ENCODE peak calls at places on chromosome 9, in nine cellular contexts. I, Z, E, S, C, X, K, B and G are unnamed samples.

GRCh38 chr9:137423810-137424291 is 658 bp downstream of the NOXA1 start:
- DNase-seq in X (no peak), Z (no peak), E (peak; percentile 48), S (peak; percentile 62), K (no peak), B (no peak), I (no peak), C (peak; percentile 82), G (no peak)

GRCh38 chr9:112836394-112836793 is 54.3 kb downstream of the SLC46A2 start:
- DNase-seq in B (no peak), Z (no peak), K (no peak), S (peak; percentile 82), E (no peak), X (no peak), I (no peak), C (no peak), G (no peak)

GRCh38 chr9:114779352-114779845 is 26.4 kb downstream of the TNFSF15 start:
- DNase-seq in E (no peak), Z (peak; percentile 27), K (no peak), X (no peak), B (no peak), S (peak; percentile 95), C (no peak), I (no peak), G (no peak)

GRCh38 chr9:98255064-98255577 is 328 bp downstream of the TBC1D2 start:
- DNase-seq in E (peak; percentile 27), C (peak; percentile 67), I (peak; percentile 73), X (peak; percentile 22), Z (no peak), S (peak; percentile 50), K (no peak), B (no peak), G (no peak)

GRCh38 chr9:28882528-28882927 is 1309.2 kb upstream of the C9orf72 start:
- DNase-seq in C (no peak), S (no peak), B (no peak), Z (no peak), E (no peak), K (no peak), X (no peak), I (no peak), G (no peak)

GRCh38 chr9:29039258-29039657 is 1466.0 kb upstream of the C9orf72 start:
- DNase-seq in B (no peak), S (no peak), K (no peak), Z (no peak), X (no peak), C (no peak), E (no peak), I (no peak), G (no peak)

GRCh38 chr9:69916950-69917349 is 96.3 kb downstream of the CFAP95 start:
- DNase-seq in B (no peak), S (no peak), C (no peak), E (no peak), K (no peak), Z (no peak), X (no peak), I (no peak), G (no peak)

GRCh38 chr9:133708123-133708769 is 29.9 kb downstream of the SARDH start:
- DNase-seq in K (no peak), I (no peak), E (peak; percentile 24), S (no peak), Z (no peak), X (peak; percentile 13), B (peak; percentile 14), C (peak; percentile 47), G (no peak)

GRCh38 chr9:14722391-14723035 is at the start of gene CER1:
- DNase-seq in B (no peak), Z (no peak), E (no peak), I (peak; percentile 88), S (no peak), X (no peak), C (no peak), K (no peak), G (no peak)

GRCh38 chr9:79616013-79616412 is 44.2 kb downstream of the TLE4 start:
- DNase-seq in Z (no peak), E (no peak), C (no peak), B (no peak), K (no peak), S (no peak), I (no peak), X (no peak), G (no peak)

GRCh38 chr9:37971107-37971459 is 67.2 kb upstream of the SLC25A51 start:
- DNase-seq in E (peak; percentile 13), I (no peak), C (no peak), X (no peak), Z (no peak), B (no peak), S (no peak), K (no peak), G (no peak)

GRCh38 chr9:37971691-37972090 is 67.8 kb upstream of the SLC25A51 start:
- DNase-seq in S (no peak), C (no peak), B (no peak), E (peak; percentile 1), X (no peak), Z (no peak), I (no peak), K (no peak), G (no peak)

GRCh38 chr9:37974506-37975173 is 70.7 kb upstream of the SLC25A51 start:
- DNase-seq in K (no peak), C (no peak), S (no peak), Z (no peak), X (no peak), I (no peak), E (peak; percentile 9), B (no peak), G (no peak)

GRCh38 chr9:37970301-37971106 is 66.6 kb upstream of the SLC25A51 start:
- DNase-seq in C (no peak), Z (no peak), K (no peak), I (no peak), B (no peak), S (no peak), X (no peak), E (peak; percentile 14), G (no peak)

DNA sequence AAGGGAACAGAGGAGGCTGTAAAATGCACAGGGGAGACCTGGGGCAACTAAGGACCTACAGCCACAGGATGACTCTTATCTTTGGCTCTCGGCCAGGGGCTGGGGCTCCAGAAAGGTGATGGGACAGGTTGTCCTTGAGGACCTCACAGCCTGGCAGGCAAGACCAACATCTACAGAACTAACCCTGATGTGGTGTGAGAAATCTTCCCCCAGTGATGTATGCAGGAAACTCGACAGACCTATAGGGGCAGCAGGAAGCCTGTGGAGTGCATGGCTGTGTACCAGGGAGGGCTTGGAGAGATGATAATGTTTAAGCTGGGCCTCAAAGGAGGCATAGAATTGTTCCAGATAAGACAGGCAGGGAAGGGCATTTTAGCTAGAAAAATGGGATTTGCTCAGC is 68.4 kb upstream of the SLC25A51 start:
- DNase-seq in Z (no peak), K (no peak), C (no peak), B (no peak), E (peak; percentile 16), S (no peak), I (peak; percentile 29), X (no peak), G (no peak)
- TF ChIP-seq CTCF in Z (no peak), K (peak; percentile 36), C (no peak), B (no peak), E (no peak), S (no peak), I (peak; percentile 19), X (peak; percentile 7), G (peak; percentile 24)

GRCh38 chr9:17137576-17137975 is 2.7 kb downstream of the CNTLN start:
- DNase-seq in Z (no peak), K (peak; percentile 17), S (no peak), I (no peak), E (no peak), C (no peak), X (no peak), B (no peak), G (no peak)

GRCh38 chr9:17134396-17134842 is 421 bp upstream of the CNTLN start:
- DNase-seq in C (no peak), E (no peak), S (no peak), I (no peak), X (peak; percentile 77), B (no peak), Z (peak; percentile 17), K (no peak), G (no peak)

GRCh38 chr9:17138503-17138902 is 3.7 kb downstream of the CNTLN start:
- DNase-seq in E (no peak), S (no peak), K (no peak), C (no peak), I (no peak), B (no peak), X (no peak), Z (no peak), G (no peak)

GRCh38 chr9:17135578-17135904 is 701 bp downstream of the CNTLN start:
- DNase-seq in B (no peak), E (no peak), K (no peak), X (no peak), S (no peak), I (no peak), C (no peak), Z (peak; percentile 17), G (no peak)

GRCh38 chr9:17134843-17135577 is at the start of gene CNTLN:
- DNase-seq in X (peak; percentile 97), S (peak; percentile 97), E (peak; percentile 97), Z (peak; percentile 96), C (peak; percentile 98), B (peak; percentile 94), I (peak; percentile 89), K (peak; percentile 24), G (peak; percentile 98)
- TF ChIP-seq CTCF in X (no peak), S (no peak), E (no peak), Z (no peak), C (no peak), B (no peak), I (no peak), K (no peak), G (no peak)

GRCh38 chr9:9352877-9353481 is 1259.8 kb downstream of the PTPRD start:
- DNase-seq in B (no peak), E (no peak), S (peak; percentile 19), X (no peak), Z (no peak), C (no peak), I (peak; percentile 36), K (no peak), G (peak; percentile 10)
- TF ChIP-seq CTCF in B (peak; percentile 82), E (peak; percentile 43), S (peak; percentile 40), X (peak; percentile 46), Z (peak; percentile 13), C (no peak), I (peak; percentile 90), K (no peak), G (peak; percentile 86)

GRCh38 chr9:37031902-37032301 is 2.2 kb downstream of the PAX5 start:
- DNase-seq in B (no peak), E (no peak), I (peak; percentile 35), X (no peak), S (no peak), K (no peak), C (no peak), Z (no peak), G (no peak)

GRCh38 chr9:37031081-37031480 is 3.0 kb downstream of the PAX5 start:
- DNase-seq in Z (no peak), X (no peak), E (no peak), I (no peak), C (no peak), S (no peak), K (no peak), B (no peak), G (no peak)

GRCh38 chr9:37033753-37034319 is at the start of gene PAX5:
- DNase-seq in B (no peak), X (no peak), Z (no peak), C (no peak), S (no peak), E (no peak), I (no peak), K (no peak), G (no peak)

GRCh38 chr9:37033141-37033540 is 927 bp downstream of the PAX5 start:
- DNase-seq in K (no peak), Z (no peak), S (no peak), B (no peak), C (no peak), I (no peak), X (no peak), E (no peak), G (no peak)

GRCh38 chr9:37032713-37033112 is 1.4 kb downstream of the PAX5 start:
- DNase-seq in Z (no peak), E (no peak), C (no peak), X (no peak), K (no peak), B (no peak), I (no peak), S (no peak), G (no peak)
- TF ChIP-seq CTCF in Z (no peak), E (no peak), C (no peak), X (no peak), K (no peak), B (no peak), I (no peak), S (no peak), G (no peak)